ENCODE peak calls at places on chromosomes 5 and 9, in six cellular contexts. One of them, this sample, is unnamed.

GRCh38 chr5:78829811-78830499 is 155.2 kb downstream of the ARSB start:
- DNase-seq in GM23248: no peak
- DNase-seq in PC-3: no peak
- DNase-seq in GM23338: no peak
- DNase-seq in hepatocyte: no peak
- DNase-seq in HCT116: no peak
- DNase-seq in this sample: no peak

GRCh38 chr5:118578093-118578492 is 410.3 kb downstream of the DTWD2 start:
- DNase-seq in PC-3: no peak
- DNase-seq in GM23248: peak
- DNase-seq in hepatocyte: no peak
- DNase-seq in GM23338: no peak
- DNase-seq in HCT116: no peak
- DNase-seq in this sample: no peak

GRCh38 chr5:79070002-79070567 is 518 bp downstream of the BHMT2 start:
- DNase-seq in GM23338: peak
- DNase-seq in HCT116: no peak
- DNase-seq in PC-3: no peak
- DNase-seq in GM23248: peak
- DNase-seq in hepatocyte: no peak
- DNase-seq in this sample: no peak

GRCh38 chr5:168600409-168600808 is 21.2 kb upstream of the PANK3 start:
- DNase-seq in PC-3: no peak
- DNase-seq in hepatocyte: peak
- DNase-seq in HCT116: no peak
- DNase-seq in GM23338: peak
- DNase-seq in GM23248: no peak
- DNase-seq in this sample: peak

GRCh38 chr5:91061946-91062586 is 321.1 kb downstream of the ARRDC3 start:
- DNase-seq in HCT116: no peak
- DNase-seq in hepatocyte: no peak
- DNase-seq in GM23338: no peak
- DNase-seq in GM23248: no peak
- DNase-seq in PC-3: no peak
- DNase-seq in this sample: no peak

GRCh38 chr9:129910628-129911567 is 75.6 kb downstream of the USP20 start:
- DNase-seq in GM23338: no peak
- DNase-seq in GM23248: peak
- DNase-seq in PC-3: peak
- DNase-seq in hepatocyte: peak
- DNase-seq in HCT116: peak
- DNase-seq in this sample: no peak

GRCh38 chr9:91815896-91816295 is 134.1 kb downstream of the ROR2 start:
- DNase-seq in GM23248: no peak
- DNase-seq in HCT116: no peak
- DNase-seq in GM23338: no peak
- DNase-seq in PC-3: no peak
- DNase-seq in hepatocyte: no peak
- DNase-seq in this sample: no peak

GRCh38 chr9:95834281-95834907 is 41.1 kb upstream of the ERCC6L2 start:
- DNase-seq in PC-3: no peak
- DNase-seq in HCT116: no peak
- DNase-seq in GM23248: no peak
- DNase-seq in hepatocyte: peak
- DNase-seq in GM23338: no peak
- DNase-seq in this sample: no peak

GRCh38 chr5:80738466-80738865 is 83.7 kb upstream of the DHFR start:
- DNase-seq in GM23248: no peak
- DNase-seq in HCT116: no peak
- DNase-seq in hepatocyte: no peak
- DNase-seq in PC-3: no peak
- DNase-seq in GM23338: no peak
- DNase-seq in this sample: no peak

GRCh38 chr9:134681061-134681661 is 39.6 kb downstream of the COL5A1 start:
- DNase-seq in hepatocyte: no peak
- DNase-seq in GM23338: no peak
- DNase-seq in PC-3: no peak
- DNase-seq in GM23248: peak
- DNase-seq in HCT116: no peak
- DNase-seq in this sample: no peak

GRCh38 chr9:91182429-91182828 is 179.3 kb downstream of the AUH start:
- DNase-seq in PC-3: peak
- DNase-seq in HCT116: no peak
- DNase-seq in hepatocyte: peak
- DNase-seq in GM23338: peak
- DNase-seq in GM23248: no peak
- DNase-seq in this sample: no peak

GRCh38 chr9:80605793-80606192 is 1034.0 kb downstream of the TLE4 start:
- DNase-seq in GM23338: peak
- DNase-seq in GM23248: no peak
- DNase-seq in hepatocyte: no peak
- DNase-seq in PC-3: no peak
- DNase-seq in HCT116: no peak
- DNase-seq in this sample: no peak

GRCh38 chr9:16057541-16057940 is 504.7 kb downstream of the CCDC171 start:
- DNase-seq in GM23338: no peak
- DNase-seq in PC-3: no peak
- DNase-seq in HCT116: no peak
- DNase-seq in hepatocyte: no peak
- DNase-seq in GM23248: no peak
- DNase-seq in this sample: no peak

GRCh38 chr5:173315495-173316352 is 12.5 kb downstream of the STC2 start:
- DNase-seq in GM23248: peak
- DNase-seq in PC-3: peak
- DNase-seq in HCT116: no peak
- DNase-seq in GM23338: peak
- DNase-seq in hepatocyte: peak
- DNase-seq in this sample: peak

GRCh38 chr5:137191179-137191578 is 307.9 kb downstream of the SPOCK1 start:
- DNase-seq in PC-3: no peak
- DNase-seq in hepatocyte: no peak
- DNase-seq in GM23248: peak
- DNase-seq in HCT116: no peak
- DNase-seq in GM23338: no peak
- DNase-seq in this sample: no peak

GRCh38 chr5:40052812-40053211 is 626.9 kb upstream of the PTGER4 start:
- DNase-seq in GM23248: no peak
- DNase-seq in hepatocyte: peak
- DNase-seq in PC-3: peak
- DNase-seq in GM23338: no peak
- DNase-seq in HCT116: no peak
- DNase-seq in this sample: no peak

GRCh38 chr9:129834489-129835127 is 467 bp downstream of the C9orf78 start:
- DNase-seq in HCT116: no peak
- DNase-seq in GM23338: no peak
- DNase-seq in hepatocyte: peak
- DNase-seq in PC-3: peak
- DNase-seq in GM23248: peak
- DNase-seq in this sample: peak

GRCh38 chr9:18905883-18906649 is 126.9 kb downstream of the SAXO1 start:
- DNase-seq in HCT116: no peak
- DNase-seq in GM23248: peak
- DNase-seq in hepatocyte: no peak
- DNase-seq in PC-3: no peak
- DNase-seq in GM23338: no peak
- DNase-seq in this sample: no peak

GRCh38 chr9:86408121-86408520 is 53.9 kb upstream of the TUT7 start:
- DNase-seq in GM23248: peak
- DNase-seq in hepatocyte: no peak
- DNase-seq in PC-3: no peak
- DNase-seq in GM23338: no peak
- DNase-seq in HCT116: no peak
- DNase-seq in this sample: no peak

GRCh38 chr5:83927140-83927733 is 206.6 kb upstream of the HAPLN1 start:
- DNase-seq in HCT116: peak
- DNase-seq in hepatocyte: peak
- DNase-seq in PC-3: peak
- DNase-seq in GM23248: peak
- DNase-seq in GM23338: peak
- DNase-seq in this sample: peak

GRCh38 chr9:16637938-16638337 is 232.5 kb downstream of the BNC2 start:
- DNase-seq in GM23338: no peak
- DNase-seq in HCT116: no peak
- DNase-seq in hepatocyte: no peak
- DNase-seq in PC-3: no peak
- DNase-seq in GM23248: no peak
- DNase-seq in this sample: no peak

GRCh38 chr9:94030318-94031179 is 53.7 kb upstream of the PTPDC1 start:
- DNase-seq in GM23338: peak
- DNase-seq in hepatocyte: peak
- DNase-seq in HCT116: peak
- DNase-seq in PC-3: peak
- DNase-seq in GM23248: peak
- DNase-seq in this sample: peak

GRCh38 chr9:94031946-94032345 is 52.3 kb upstream of the PTPDC1 start:
- DNase-seq in HCT116: no peak
- DNase-seq in GM23248: peak
- DNase-seq in GM23338: no peak
- DNase-seq in hepatocyte: no peak
- DNase-seq in PC-3: no peak
- DNase-seq in this sample: no peak

GRCh38 chr9:94031380-94031779 is 52.9 kb upstream of the PTPDC1 start:
- DNase-seq in hepatocyte: no peak
- DNase-seq in GM23248: peak
- DNase-seq in HCT116: no peak
- DNase-seq in GM23338: no peak
- DNase-seq in PC-3: no peak
- DNase-seq in this sample: no peak

GRCh38 chr9:94034511-94034910 is 49.8 kb upstream of the PTPDC1 start:
- DNase-seq in GM23338: no peak
- DNase-seq in hepatocyte: no peak
- DNase-seq in PC-3: no peak
- DNase-seq in GM23248: no peak
- DNase-seq in HCT116: no peak
- DNase-seq in this sample: no peak

DNA sequence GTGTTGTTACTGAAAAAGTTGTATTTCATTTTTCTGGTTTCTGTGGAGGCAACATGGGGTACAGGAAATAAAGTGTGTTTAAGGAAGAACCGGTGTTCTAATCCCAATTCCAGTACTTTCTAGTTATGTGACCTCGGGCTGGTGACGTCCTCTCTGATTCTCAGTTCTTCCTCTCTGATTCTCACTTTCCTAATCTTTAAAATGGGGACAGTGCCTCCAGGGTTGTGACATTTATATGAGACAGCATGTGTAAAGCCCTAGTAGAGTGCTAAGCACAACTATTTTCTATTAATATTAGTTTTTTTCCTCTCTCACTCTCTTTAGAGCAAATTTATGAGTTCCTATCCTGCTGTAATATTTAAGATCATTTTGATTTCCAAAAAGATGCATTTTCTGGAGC is 50.9 kb upstream of the PTPDC1 start:
- DNase-seq in HCT116: no peak
- DNase-seq in GM23338: no peak
- DNase-seq in GM23248: no peak
- DNase-seq in PC-3: no peak
- DNase-seq in hepatocyte: no peak
- DNase-seq in this sample: no peak
- TF ChIP-seq EZH2phosphoT487 in HCT116: no peak
- TF ChIP-seq EZH2phosphoT487 in GM23338: no peak
- TF ChIP-seq EZH2phosphoT487 in GM23248: no peak
- TF ChIP-seq EZH2phosphoT487 in PC-3: no peak
- TF ChIP-seq EZH2phosphoT487 in hepatocyte: no peak
- TF ChIP-seq EZH2phosphoT487 in this sample: no peak

GRCh38 chr9:126522957-126523356 is 90.8 kb upstream of the LMX1B start:
- DNase-seq in GM23338: no peak
- DNase-seq in GM23248: no peak
- DNase-seq in HCT116: no peak
- DNase-seq in hepatocyte: no peak
- DNase-seq in PC-3: no peak
- DNase-seq in this sample: no peak
- TF ChIP-seq EZH2 in GM23338: no peak
- TF ChIP-seq EZH2 in GM23248: no peak
- TF ChIP-seq EZH2 in HCT116: no peak
- TF ChIP-seq EZH2 in hepatocyte: no peak
- TF ChIP-seq EZH2 in PC-3: no peak
- TF ChIP-seq EZH2 in this sample: no peak

GRCh38 chr5:174532453-174533126 is 191.8 kb upstream of the MSX2 start:
- DNase-seq in hepatocyte: peak
- DNase-seq in HCT116: peak
- DNase-seq in GM23248: peak
- DNase-seq in PC-3: peak
- DNase-seq in GM23338: peak
- DNase-seq in this sample: peak
- TF ChIP-seq EZH2phosphoT487 in hepatocyte: no peak
- TF ChIP-seq EZH2phosphoT487 in HCT116: no peak
- TF ChIP-seq EZH2phosphoT487 in GM23248: no peak
- TF ChIP-seq EZH2phosphoT487 in PC-3: no peak
- TF ChIP-seq EZH2phosphoT487 in GM23338: no peak
- TF ChIP-seq EZH2phosphoT487 in this sample: no peak

GRCh38 chr5:101950050-101950449 is 346.0 kb downstream of the SLCO4C1 start:
- DNase-seq in HCT116: no peak
- DNase-seq in PC-3: no peak
- DNase-seq in hepatocyte: no peak
- DNase-seq in GM23338: no peak
- DNase-seq in GM23248: no peak
- DNase-seq in this sample: no peak
- TF ChIP-seq EZH2 in HCT116: no peak
- TF ChIP-seq EZH2 in PC-3: no peak
- TF ChIP-seq EZH2 in hepatocyte: no peak
- TF ChIP-seq EZH2 in GM23338: no peak
- TF ChIP-seq EZH2 in GM23248: no peak
- TF ChIP-seq EZH2 in this sample: no peak

DNA sequence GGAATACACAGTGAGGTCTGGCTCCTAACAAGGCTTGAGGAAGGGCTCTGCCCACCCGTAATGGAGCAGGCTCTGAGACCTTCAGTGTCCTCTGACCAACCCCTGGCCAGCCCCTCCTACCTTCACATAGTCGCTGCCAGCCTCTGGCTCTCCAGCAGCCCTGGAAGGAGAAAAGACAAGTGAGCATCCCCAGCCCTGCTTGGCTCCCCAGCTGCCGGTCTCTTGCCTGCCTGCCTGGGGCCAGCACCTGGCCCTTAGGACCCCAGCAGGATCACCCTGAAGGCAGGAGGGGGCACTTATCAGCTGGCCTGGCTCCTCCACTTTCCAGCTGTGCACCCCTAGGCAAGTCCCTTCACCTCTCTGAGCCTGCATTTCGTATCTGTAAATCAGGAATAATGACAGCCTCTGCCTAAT is 17.0 kb downstream of the SH2D3C start:
- DNase-seq in GM23338: no peak
- DNase-seq in PC-3: no peak
- DNase-seq in HCT116: no peak
- DNase-seq in hepatocyte: no peak
- DNase-seq in GM23248: no peak
- DNase-seq in this sample: peak
- TF ChIP-seq EZH2phosphoT487 in GM23338: no peak
- TF ChIP-seq EZH2phosphoT487 in PC-3: no peak
- TF ChIP-seq EZH2phosphoT487 in HCT116: no peak
- TF ChIP-seq EZH2phosphoT487 in hepatocyte: no peak
- TF ChIP-seq EZH2phosphoT487 in GM23248: no peak
- TF ChIP-seq EZH2phosphoT487 in this sample: no peak

This sample was measured in neural progenitor cell.